ENCODE peak calls at places on chromosomes 4 and X, in seven cellular contexts. R is HCT116, P is H1, N is endothelial cell of umbilical vein, M is GM12878, Y is K562, D is SK-N-SH. Z is an unnamed sample.

GRCh38 chr4:59553739-59554126 is 1646.4 kb upstream of the ADGRL3 start:
- DNase-seq in R (no peak), P (no peak), N (peak), M (no peak), Y (no peak), D (no peak), Z (peak)

GRCh38 chr4:17544831-17545234 is 29.9 kb downstream of the CLRN2 start:
- DNase-seq in R (no peak), P (no peak), N (peak), M (no peak), Y (no peak), D (peak), Z (no peak)

GRCh38 chrX:51024106-51024696 is 113.7 kb downstream of the BMP15 start:
- DNase-seq in R (no peak), P (no peak), N (no peak), M (no peak), Y (no peak), D (no peak), Z (no peak)

GRCh38 chr4:165464813-165465381 is 86.1 kb downstream of the CPE start:
- DNase-seq in R (no peak), P (no peak), N (peak), M (no peak), Y (peak), D (peak), Z (peak)

GRCh38 chr4:173777421-173777820 is 247.4 kb upstream of the HAND2 start:
- DNase-seq in R (no peak), P (no peak), N (no peak), M (no peak), Y (no peak), D (no peak), Z (no peak)

GRCh38 chrX:14412686-14413085 is 116.7 kb upstream of the GLRA2 start:
- DNase-seq in R (no peak), P (no peak), N (no peak), M (no peak), Y (no peak), D (no peak), Z (no peak)

GRCh38 chr4:77959566-77960338 is 97.1 kb downstream of the MRPL1 start:
- DNase-seq in R (peak), P (no peak), N (peak), M (peak), Y (peak), D (peak), Z (peak)

GRCh38 chrX:48697182-48697727 is 721 bp downstream of the SUV39H1 start:
- DNase-seq in R (no peak), P (no peak), N (peak), M (no peak), Y (no peak), D (no peak), Z (no peak)

GRCh38 chr4:56790566-56791175 is 30.8 kb downstream of the SPINK2 start:
- DNase-seq in R (no peak), P (no peak), N (no peak), M (peak), Y (no peak), D (no peak), Z (no peak)

GRCh38 chrX:12794654-12795053 is 3.4 kb downstream of the PRPS2 start:
- DNase-seq in R (no peak), P (no peak), N (no peak), M (no peak), Y (no peak), D (no peak), Z (no peak)

DNA sequence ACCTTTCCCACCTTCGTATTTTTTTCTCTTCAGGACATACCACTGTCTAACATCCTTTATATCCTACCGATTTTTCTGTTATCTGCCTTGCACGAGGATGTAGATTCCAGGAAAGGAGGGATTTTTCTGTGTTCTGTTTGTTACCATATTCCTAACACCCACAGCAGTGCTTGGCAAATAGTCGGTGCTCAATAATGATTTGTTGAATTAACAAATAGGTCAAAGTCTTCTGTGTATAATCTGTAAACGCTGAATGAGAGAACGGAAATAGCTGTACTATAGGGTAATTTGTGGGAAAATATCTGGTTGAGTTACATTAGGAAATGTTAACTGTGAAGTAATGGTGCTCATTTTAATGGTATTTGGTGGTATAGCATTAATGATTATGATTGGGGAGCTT is 81.5 kb downstream of the TMEM156 start:
- DNase-seq in R (no peak), P (no peak), N (no peak), M (no peak), Y (no peak), D (no peak), Z (no peak)
- H3K9ac ChIP-seq in R (no peak), P (no peak), N (no peak), M (no peak), Y (no peak), D (no peak), Z (no peak)

GRCh38 chr4:3660086-3660927 is 105.9 kb upstream of the ADRA2C start:
- DNase-seq in R (no peak), P (no peak), N (no peak), M (no peak), Y (no peak), D (no peak), Z (no peak)

GRCh38 chr4:3655485-3656429 is 110.4 kb upstream of the ADRA2C start:
- DNase-seq in R (no peak), P (no peak), N (no peak), M (no peak), Y (no peak), D (no peak), Z (no peak)

GRCh38 chr4:3656441-3657376 is 109.5 kb upstream of the ADRA2C start:
- DNase-seq in R (no peak), P (no peak), N (no peak), M (no peak), Y (no peak), D (no peak), Z (peak)

GRCh38 chr4:3659131-3659530 is 107.1 kb upstream of the ADRA2C start:
- DNase-seq in R (no peak), P (no peak), N (no peak), M (no peak), Y (no peak), D (peak), Z (no peak)

DNA sequence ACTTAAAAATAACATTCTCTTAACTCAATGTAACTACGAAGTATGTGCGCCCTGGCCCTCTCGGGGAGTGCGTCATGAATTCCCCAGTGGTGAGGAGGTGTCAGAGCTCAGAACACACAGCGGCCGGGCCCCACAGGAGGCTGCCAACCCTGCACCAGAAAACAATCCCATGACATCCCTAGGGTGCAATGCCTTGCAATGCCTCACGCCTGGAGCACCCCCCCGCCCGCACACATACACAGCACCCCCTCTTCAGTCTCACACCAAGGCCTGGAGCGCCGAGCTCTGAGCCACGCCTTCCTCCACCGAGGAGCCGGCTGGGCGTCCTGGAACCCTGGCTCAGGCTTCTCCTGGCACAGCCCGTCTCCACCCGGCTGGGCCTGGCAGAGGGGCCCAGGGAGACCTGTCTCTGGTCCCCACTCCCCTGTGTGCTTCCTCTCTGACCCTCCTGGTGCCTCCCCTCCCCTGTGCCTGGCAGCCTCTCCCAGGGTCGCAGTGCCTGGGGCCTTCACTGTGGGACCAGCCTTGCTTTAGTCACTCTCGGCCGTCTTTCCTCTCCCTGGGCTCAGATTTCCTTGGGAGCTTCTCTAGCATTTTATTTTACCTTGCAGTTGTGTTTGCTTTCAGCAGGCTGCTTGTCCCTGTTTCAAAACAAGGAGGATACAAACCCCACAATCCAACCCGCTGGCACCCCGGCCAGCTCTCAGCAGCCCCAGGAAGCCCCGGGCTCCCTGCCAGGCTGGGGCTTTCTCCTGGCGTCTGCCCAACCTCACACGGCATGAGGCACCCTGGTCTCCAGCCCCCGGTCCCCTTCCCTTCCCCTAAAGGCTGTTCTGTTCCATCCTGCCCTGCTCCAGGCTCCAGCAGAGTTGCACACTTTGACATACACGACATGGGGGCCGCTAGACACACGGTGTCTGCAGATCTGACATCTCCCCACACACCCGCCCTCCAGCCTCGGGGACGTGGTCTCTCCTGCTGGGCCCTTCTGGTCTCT is 108.0 kb upstream of the ADRA2C start:
- DNase-seq in R (no peak), P (no peak), N (no peak), M (no peak), Y (no peak), D (peak), Z (no peak)
- TF ChIP-seq POLR2AphosphoS5 in R (no peak), P (no peak), N (no peak), M (no peak), Y (no peak), D (no peak), Z (no peak)

DNA sequence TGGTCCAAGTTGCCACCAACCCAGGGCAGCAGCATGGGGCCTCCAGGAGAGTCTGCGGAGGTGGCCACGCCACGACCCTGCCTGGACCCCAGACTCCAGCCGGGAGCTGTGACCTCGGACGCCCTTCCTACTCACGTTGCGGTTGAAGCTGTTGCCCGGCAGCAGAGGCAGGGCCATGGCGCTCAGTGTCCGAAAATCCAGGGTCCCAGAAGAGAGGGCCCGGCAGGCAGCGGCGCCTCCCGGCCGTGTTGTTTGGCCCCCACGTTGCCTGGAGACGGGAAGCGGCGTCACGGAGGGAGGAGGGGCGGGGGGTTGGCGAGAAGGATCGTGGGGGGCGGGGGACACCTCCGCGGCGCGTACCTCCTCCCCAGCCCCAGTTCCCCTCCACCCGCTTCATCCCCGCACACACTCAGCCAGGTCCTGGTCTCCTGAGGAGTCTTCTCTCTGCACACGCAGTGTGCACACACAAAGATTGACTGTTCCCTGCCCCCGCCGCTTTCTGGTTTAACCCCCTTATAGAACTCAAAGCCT is at the start of gene EFHC2:
- DNase-seq in R (no peak), P (no peak), N (peak), M (no peak), Y (peak), D (peak), Z (no peak)
- H3K27ac ChIP-seq in R (no peak), P (no peak), N (no peak), M (no peak), Y (peak), D (no peak), Z (no peak)

DNA sequence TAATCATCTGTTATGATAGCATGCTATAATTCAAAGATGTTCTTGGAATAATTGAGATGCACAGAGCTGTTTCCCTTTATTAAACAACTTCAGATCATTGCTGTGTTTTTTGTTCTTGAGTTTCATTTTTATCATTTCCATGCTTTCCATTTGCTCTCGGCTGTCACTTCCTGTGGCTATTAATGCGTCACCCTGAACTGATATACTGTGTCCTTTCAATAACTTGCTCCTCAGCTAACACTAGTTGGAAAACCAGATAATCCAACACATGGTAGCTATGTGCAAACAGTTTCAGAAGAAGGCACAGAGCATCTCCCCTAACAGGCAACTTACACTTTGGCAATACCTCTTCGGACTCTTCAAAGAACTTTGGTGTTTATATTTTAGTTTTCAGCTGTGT is 376.0 kb downstream of the GBA3 start:
- DNase-seq in R (no peak), P (no peak), N (no peak), M (no peak), Y (no peak), D (no peak), Z (no peak)
- H3K9ac ChIP-seq in R (no peak), P (no peak), N (no peak), M (no peak), Y (no peak), D (no peak), Z (no peak)

GRCh38 chr4:47619691-47620090 is 134.6 kb downstream of the ATP10D start:
- DNase-seq in R (no peak), P (no peak), N (no peak), M (no peak), Y (no peak), D (no peak), Z (no peak)
- TF ChIP-seq POLR2AphosphoS5 in R (no peak), P (no peak), N (no peak), M (no peak), Y (no peak), D (no peak), Z (no peak)

DNA sequence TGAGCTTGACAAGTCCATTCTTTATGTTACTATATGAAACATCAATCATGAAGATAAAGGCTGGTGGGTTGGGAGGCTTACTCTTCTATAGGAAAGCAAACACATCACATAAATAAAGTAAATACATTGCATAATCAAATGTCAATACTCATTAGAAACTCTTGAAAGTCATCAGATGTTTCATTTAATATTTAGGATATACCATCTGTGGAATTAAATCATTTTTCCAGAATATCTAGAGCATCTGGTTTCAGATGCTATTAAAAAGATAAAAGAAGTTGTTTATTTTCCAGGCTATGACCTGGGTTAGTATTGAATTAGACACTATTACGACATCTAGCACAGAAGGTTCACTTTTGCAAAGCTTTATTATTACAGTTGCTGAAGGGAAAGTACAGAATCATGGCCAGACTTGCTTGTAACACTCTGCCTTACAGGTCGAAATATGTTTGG is 72.6 kb downstream of the METTL14 start:
- DNase-seq in R (no peak), P (no peak), N (no peak), M (no peak), Y (no peak), D (no peak), Z (no peak)
- H3K27ac ChIP-seq in R (no peak), P (no peak), N (no peak), M (no peak), Y (no peak), D (peak), Z (no peak)